ENCODE peak calls at places on chromosome 5, in six cellular contexts. One of them, this sample, is unnamed.

GRCh38 chr5:160158087-160158486 is 38.8 kb upstream of the PWWP2A start:
- DNase-seq in CMK: no peak
- DNase-seq in T-helper 2 cell: no peak
- DNase-seq in AML-193: no peak
- DNase-seq in activated CD8-positive, alpha-beta memory T cell treated with anti-CD3 and anti-CD28 coated beads, Interleukin-2, amount 50 U/mL, for 48 hours: no peak
- DNase-seq in head of caudate nucleus: no peak
- DNase-seq in this sample: no peak

GRCh38 chr5:1352231-1352825 is 7.4 kb upstream of the CLPTM1L start:
- DNase-seq in CMK: no peak
- DNase-seq in T-helper 2 cell: no peak
- DNase-seq in AML-193: no peak
- DNase-seq in activated CD8-positive, alpha-beta memory T cell treated with anti-CD3 and anti-CD28 coated beads, Interleukin-2, amount 50 U/mL, for 48 hours: no peak
- DNase-seq in head of caudate nucleus: no peak
- DNase-seq in this sample: no peak

GRCh38 chr5:31047621-31048020 is 145.9 kb upstream of the CDH6 start:
- DNase-seq in CMK: no peak
- DNase-seq in T-helper 2 cell: no peak
- DNase-seq in AML-193: no peak
- DNase-seq in activated CD8-positive, alpha-beta memory T cell treated with anti-CD3 and anti-CD28 coated beads, Interleukin-2, amount 50 U/mL, for 48 hours: no peak
- DNase-seq in head of caudate nucleus: no peak
- DNase-seq in this sample: no peak

GRCh38 chr5:114208588-114208987 is 153.3 kb upstream of the KCNN2 start:
- DNase-seq in CMK: no peak
- DNase-seq in T-helper 2 cell: no peak
- DNase-seq in AML-193: no peak
- DNase-seq in activated CD8-positive, alpha-beta memory T cell treated with anti-CD3 and anti-CD28 coated beads, Interleukin-2, amount 50 U/mL, for 48 hours: no peak
- DNase-seq in head of caudate nucleus: no peak
- DNase-seq in this sample: no peak

GRCh38 chr5:31377284-31377946 is 154.5 kb downstream of the DROSHA start:
- DNase-seq in CMK: no peak
- DNase-seq in T-helper 2 cell: no peak
- DNase-seq in AML-193: no peak
- DNase-seq in activated CD8-positive, alpha-beta memory T cell treated with anti-CD3 and anti-CD28 coated beads, Interleukin-2, amount 50 U/mL, for 48 hours: no peak
- DNase-seq in head of caudate nucleus: no peak
- DNase-seq in this sample: no peak

GRCh38 chr5:157020508-157021213 is 38.3 kb downstream of the HAVCR1 start:
- DNase-seq in CMK: no peak
- DNase-seq in T-helper 2 cell: no peak
- DNase-seq in AML-193: no peak
- DNase-seq in activated CD8-positive, alpha-beta memory T cell treated with anti-CD3 and anti-CD28 coated beads, Interleukin-2, amount 50 U/mL, for 48 hours: no peak
- DNase-seq in head of caudate nucleus: no peak
- DNase-seq in this sample: no peak

GRCh38 chr5:138686668-138687067 is 66.6 kb upstream of the CTNNA1 start:
- DNase-seq in CMK: no peak
- DNase-seq in T-helper 2 cell: no peak
- DNase-seq in AML-193: no peak
- DNase-seq in activated CD8-positive, alpha-beta memory T cell treated with anti-CD3 and anti-CD28 coated beads, Interleukin-2, amount 50 U/mL, for 48 hours: no peak
- DNase-seq in head of caudate nucleus: no peak
- DNase-seq in this sample: no peak

GRCh38 chr5:151743535-151743934 is 14.9 kb downstream of the ATOX1 start:
- DNase-seq in CMK: no peak
- DNase-seq in T-helper 2 cell: no peak
- DNase-seq in AML-193: no peak
- DNase-seq in activated CD8-positive, alpha-beta memory T cell treated with anti-CD3 and anti-CD28 coated beads, Interleukin-2, amount 50 U/mL, for 48 hours: no peak
- DNase-seq in head of caudate nucleus: no peak
- DNase-seq in this sample: no peak

GRCh38 chr5:136811551-136811950 is 446.2 kb upstream of the TRPC7 start:
- DNase-seq in CMK: no peak
- DNase-seq in T-helper 2 cell: no peak
- DNase-seq in AML-193: no peak
- DNase-seq in activated CD8-positive, alpha-beta memory T cell treated with anti-CD3 and anti-CD28 coated beads, Interleukin-2, amount 50 U/mL, for 48 hours: no peak
- DNase-seq in head of caudate nucleus: peak
- DNase-seq in this sample: no peak

GRCh38 chr5:50962934-50963646 is 296.7 kb downstream of the PARP8 start:
- DNase-seq in CMK: peak
- DNase-seq in T-helper 2 cell: peak
- DNase-seq in AML-193: peak
- DNase-seq in activated CD8-positive, alpha-beta memory T cell treated with anti-CD3 and anti-CD28 coated beads, Interleukin-2, amount 50 U/mL, for 48 hours: peak
- DNase-seq in head of caudate nucleus: peak
- DNase-seq in this sample: peak

GRCh38 chr5:78972654-78973428 is 12.3 kb downstream of the ARSB start:
- DNase-seq in CMK: no peak
- DNase-seq in T-helper 2 cell: no peak
- DNase-seq in AML-193: no peak
- DNase-seq in activated CD8-positive, alpha-beta memory T cell treated with anti-CD3 and anti-CD28 coated beads, Interleukin-2, amount 50 U/mL, for 48 hours: no peak
- DNase-seq in head of caudate nucleus: peak
- DNase-seq in this sample: no peak

GRCh38 chr5:156201793-156202388 is 125.1 kb upstream of the SGCD start:
- DNase-seq in CMK: no peak
- DNase-seq in T-helper 2 cell: no peak
- DNase-seq in AML-193: no peak
- DNase-seq in activated CD8-positive, alpha-beta memory T cell treated with anti-CD3 and anti-CD28 coated beads, Interleukin-2, amount 50 U/mL, for 48 hours: no peak
- DNase-seq in head of caudate nucleus: peak
- DNase-seq in this sample: no peak

GRCh38 chr5:103434057-103434456 is 128.5 kb downstream of the NUDT12 start:
- DNase-seq in CMK: no peak
- DNase-seq in T-helper 2 cell: no peak
- DNase-seq in AML-193: no peak
- DNase-seq in activated CD8-positive, alpha-beta memory T cell treated with anti-CD3 and anti-CD28 coated beads, Interleukin-2, amount 50 U/mL, for 48 hours: no peak
- DNase-seq in head of caudate nucleus: no peak
- DNase-seq in this sample: no peak

GRCh38 chr5:81069965-81070364 is 109.8 kb downstream of the RASGRF2 start:
- DNase-seq in CMK: no peak
- DNase-seq in T-helper 2 cell: no peak
- DNase-seq in AML-193: no peak
- DNase-seq in activated CD8-positive, alpha-beta memory T cell treated with anti-CD3 and anti-CD28 coated beads, Interleukin-2, amount 50 U/mL, for 48 hours: no peak
- DNase-seq in head of caudate nucleus: no peak
- DNase-seq in this sample: no peak

GRCh38 chr5:126867237-126867636 is 90.3 kb downstream of the LMNB1 start:
- DNase-seq in CMK: no peak
- DNase-seq in T-helper 2 cell: no peak
- DNase-seq in AML-193: no peak
- DNase-seq in activated CD8-positive, alpha-beta memory T cell treated with anti-CD3 and anti-CD28 coated beads, Interleukin-2, amount 50 U/mL, for 48 hours: no peak
- DNase-seq in head of caudate nucleus: no peak
- DNase-seq in this sample: no peak

GRCh38 chr5:73393606-73394489 is 54.7 kb downstream of the FOXD1 start:
- DNase-seq in CMK: no peak
- DNase-seq in T-helper 2 cell: no peak
- DNase-seq in AML-193: no peak
- DNase-seq in activated CD8-positive, alpha-beta memory T cell treated with anti-CD3 and anti-CD28 coated beads, Interleukin-2, amount 50 U/mL, for 48 hours: no peak
- DNase-seq in head of caudate nucleus: no peak
- DNase-seq in this sample: no peak